ENCODE peak calls at places on chromosomes 4 and X, in nine cellular contexts. Z is endothelial cell of umbilical vein; K is left ventricle myocardium inferior; S is effector memory CD4-positive, alpha-beta T cell; T is heart left ventricle; M is H7; N is right lobe of liver; I is HAP-1; C is astrocyte. J is an unnamed sample. For H3K36me3, the result is how much of the 10 kb centered on the place peaks cover.

GRCh38 chr4:172601195-172601594 is 567.4 kb upstream of the GALNT7 start:
- DNase-seq in T (no peak), M (no peak), S (no peak), I (no peak), K (no peak), N (no peak), Z (no peak), C (no peak), J (no peak)

GRCh38 chr4:150679767-150680088 is 97.8 kb downstream of the MAB21L2 start:
- DNase-seq in T (no peak), M (no peak), I (no peak), K (no peak), S (no peak), C (peak), N (no peak), Z (no peak), J (no peak)

GRCh38 chr4:78584863-78585576 is 33.5 kb downstream of the ANXA3 start:
- DNase-seq in C (peak), S (no peak), T (no peak), K (no peak), M (no peak), N (no peak), Z (no peak), I (no peak), J (no peak)

GRCh38 chr4:89056292-89056952 is 563 bp downstream of the FAM13A start:
- DNase-seq in I (peak), C (no peak), M (no peak), S (no peak), N (no peak), T (no peak), K (no peak), Z (no peak), J (no peak)

GRCh38 chrX:38347136-38347535 is 5.3 kb upstream of the OTC start:
- DNase-seq in M (peak), K (no peak), Z (peak), N (no peak), C (peak), T (no peak), I (no peak), S (no peak), J (no peak)

GRCh38 chrX:72061091-72061490 is 70.6 kb downstream of the RTL5 start:
- DNase-seq in S (no peak), M (no peak), T (no peak), C (peak), Z (peak), N (no peak), K (no peak), I (no peak), J (no peak)

GRCh38 chrX:153845195-153845594 is 14.9 kb upstream of the PDZD4 start:
- DNase-seq in N (no peak), K (no peak), I (no peak), Z (no peak), S (no peak), M (no peak), C (no peak), T (no peak), J (no peak)

GRCh38 chr4:116015062-116015461 is 901.6 kb upstream of the NDST4 start:
- DNase-seq in C (no peak), M (no peak), K (no peak), S (no peak), N (no peak), I (no peak), Z (no peak), T (no peak), J (no peak)

GRCh38 chr4:70833701-70834100 is 6.0 kb downstream of the GRSF1 start:
- DNase-seq in Z (no peak), I (no peak), M (no peak), K (no peak), S (no peak), T (no peak), N (no peak), C (peak), J (no peak)

GRCh38 chrX:137031517-137032377 is 2.0 kb downstream of the GPR101 start:
- DNase-seq in T (no peak), C (peak), I (peak), M (peak), K (no peak), S (peak), Z (peak), N (peak), J (no peak)

GRCh38 chrX:103635436-103635835 is 6.7 kb downstream of the TCEAL1 start:
- DNase-seq in T (no peak), I (no peak), S (no peak), Z (no peak), M (no peak), N (no peak), K (no peak), C (no peak), J (no peak)

GRCh38 chr4:74608151-74608949 is 163.4 kb downstream of the AREG start:
- DNase-seq in M (no peak), Z (no peak), C (peak), N (no peak), I (no peak), T (no peak), K (no peak), S (no peak), J (no peak)

GRCh38 chr4:1246111-1246881 is 2.6 kb downstream of the CTBP1 start:
- DNase-seq in I (no peak), T (peak), N (peak), C (no peak), Z (no peak), K (peak), S (no peak), M (peak), J (peak)

GRCh38 chrX:38205037-38205436 is 15.6 kb downstream of the SRPX start:
- DNase-seq in I (no peak), M (no peak), Z (no peak), K (no peak), N (no peak), T (no peak), C (no peak), S (no peak), J (no peak)

GRCh38 chrX:116267511-116268040 is 97.0 kb downstream of the AGTR2 start:
- DNase-seq in T (no peak), Z (no peak), N (no peak), C (peak), M (no peak), K (no peak), S (no peak), I (no peak), J (no peak)

GRCh38 chr4:133095591-133095990 is 53.5 kb upstream of the PCDH10 start:
- DNase-seq in Z (no peak), T (no peak), S (no peak), M (no peak), K (no peak), N (no peak), C (peak), I (no peak), J (no peak)

GRCh38 chr4:122899682-122900081 is 22.7 kb downstream of the NUDT6 start:
- DNase-seq in C (no peak), S (no peak), I (no peak), M (peak), T (no peak), Z (no peak), K (no peak), N (no peak), J (no peak)

GRCh38 chr4:52483186-52483585 is 175.9 kb downstream of the USP46 start:
- DNase-seq in S (no peak), N (no peak), I (no peak), K (no peak), T (no peak), Z (no peak), M (no peak), C (no peak), J (no peak)

GRCh38 chr4:13866881-13867280 is 239.4 kb upstream of the BOD1L1 start:
- DNase-seq in I (no peak), T (no peak), C (peak), K (no peak), N (no peak), S (no peak), Z (no peak), M (no peak), J (no peak)

GRCh38 chr4:177737387-177737965 is 295.2 kb upstream of the AGA start:
- DNase-seq in N (no peak), I (no peak), M (no peak), T (no peak), Z (no peak), S (no peak), K (no peak), C (peak), J (no peak)

GRCh38 chr4:113499166-113499565 is 262.4 kb downstream of the CAMK2D start:
- DNase-seq in M (no peak), N (no peak), T (no peak), I (no peak), K (no peak), S (no peak), Z (no peak), C (no peak), J (no peak)

GRCh38 chr4:127165971-127166370 is 466.8 kb upstream of the INTU start:
- DNase-seq in T (no peak), S (no peak), I (no peak), C (no peak), N (no peak), Z (no peak), K (no peak), M (no peak), J (no peak)

GRCh38 chr4:85603437-85604336 is 128.7 kb downstream of the ARHGAP24 start:
- DNase-seq in M (no peak), C (peak), K (no peak), N (no peak), T (no peak), I (no peak), S (no peak), Z (peak), J (no peak)

GRCh38 chr4:120844528-120844921 is 78.0 kb downstream of the PRDM5 start:
- DNase-seq in S (no peak), M (no peak), C (peak), I (no peak), Z (no peak), T (no peak), N (no peak), K (no peak), J (no peak)

GRCh38 chr4:1766336-1767057 is 26.6 kb upstream of the FGFR3 start:
- DNase-seq in S (no peak), I (no peak), M (peak), N (no peak), K (no peak), Z (no peak), T (no peak), C (no peak), J (no peak)

GRCh38 chrX:1528884-1529203 is 8.1 kb downstream of the P2RY8 start:
- DNase-seq in N (no peak), C (no peak), K (no peak), Z (no peak), S (no peak), I (no peak), T (no peak), M (no peak), J (no peak)

GRCh38 chrX:1529328-1529727 is 7.7 kb downstream of the P2RY8 start:
- DNase-seq in I (no peak), S (no peak), N (no peak), Z (no peak), C (no peak), K (no peak), T (no peak), M (no peak), J (no peak)

GRCh38 chrX:1528186-1528883 is 8.7 kb downstream of the P2RY8 start:
- DNase-seq in K (no peak), Z (no peak), I (no peak), N (peak), C (no peak), S (no peak), T (no peak), M (no peak), J (no peak)

GRCh38 chrX:1531106-1531890 is 5.7 kb downstream of the P2RY8 start:
- DNase-seq in I (no peak), S (no peak), T (no peak), K (no peak), N (peak), C (no peak), M (no peak), Z (no peak), J (no peak)

DNA sequence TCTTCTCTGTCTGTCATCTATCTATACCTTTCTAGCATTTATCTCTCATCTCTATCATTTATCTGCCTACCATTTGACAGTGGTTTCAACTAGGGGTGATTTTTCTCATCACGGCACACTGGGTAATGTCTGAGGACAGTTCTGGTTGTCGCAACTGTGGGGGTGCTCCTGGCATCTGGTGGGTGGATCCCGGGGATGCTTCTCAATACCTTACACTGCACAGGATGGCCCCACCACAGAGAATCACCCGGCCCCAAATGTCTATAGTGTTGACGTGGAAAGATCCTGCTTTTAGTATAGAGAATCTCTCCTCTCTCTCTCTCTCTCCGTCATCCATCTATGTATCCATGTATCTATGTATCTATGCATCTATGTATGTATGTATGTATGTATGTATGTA is 7.2 kb downstream of the P2RY8 start:
- DNase-seq in C (no peak), K (no peak), N (no peak), I (no peak), T (no peak), Z (no peak), S (no peak), M (no peak), J (no peak)
- H3K36me3 ChIP-seq in C (under half), K (under half), N (under half), I (under half), T (under half), Z (under half), S (under half), M (under half), J (under half)

DNA sequence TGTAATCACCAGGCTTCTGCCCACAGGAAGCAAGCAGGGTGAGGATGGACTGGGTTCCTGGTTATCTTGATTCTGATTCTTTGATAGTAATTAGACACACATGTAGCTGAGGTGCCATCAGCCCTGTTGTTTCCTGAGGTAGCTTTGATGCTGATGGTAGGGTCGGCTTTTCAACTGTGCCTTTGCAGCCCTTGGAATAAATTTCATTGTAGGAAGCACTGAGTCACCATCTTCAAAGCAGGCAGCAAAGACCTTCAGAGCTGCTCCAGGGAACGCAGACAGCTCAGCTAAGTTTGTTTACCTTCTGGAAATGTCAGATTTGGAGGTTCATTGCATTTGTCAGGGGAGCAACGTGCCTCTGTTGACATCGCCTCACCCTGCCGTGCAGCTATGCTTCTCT is 135.4 kb downstream of the ASMT start:
- DNase-seq in C (no peak), N (no peak), T (no peak), Z (no peak), I (no peak), M (no peak), K (no peak), S (no peak), J (no peak)
- H3K4me3 ChIP-seq in C (no peak), N (no peak), T (no peak), Z (no peak), I (no peak), M (no peak), K (no peak), S (no peak), J (no peak)

DNA sequence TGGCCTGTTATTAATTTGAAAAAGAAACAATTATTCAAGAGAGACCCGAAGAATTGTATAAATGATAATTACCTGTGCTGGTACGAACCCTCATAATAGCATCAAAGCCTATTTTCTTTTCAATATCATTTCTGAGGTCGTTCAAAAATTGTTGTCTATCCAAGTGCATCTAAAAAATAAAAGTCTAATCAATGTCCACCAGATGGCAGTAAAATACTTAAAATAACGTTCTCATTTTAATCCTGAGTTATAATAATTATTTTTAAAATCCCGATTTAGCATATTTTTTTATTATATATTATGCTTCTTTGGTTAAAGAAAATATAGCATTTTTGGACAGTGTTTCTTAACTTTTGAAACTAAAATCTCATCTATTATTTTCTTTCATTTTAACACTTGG is 55.7 kb downstream of the METTL14 start:
- DNase-seq in N (no peak), T (no peak), I (no peak), C (no peak), K (no peak), S (no peak), M (no peak), Z (no peak), J (no peak)
- H3K36me3 ChIP-seq in N (under half), T (half or more), I (under half), C (half or more), K (half or more), S (under half), M (under half), Z (half or more), J (half or more)

DNA sequence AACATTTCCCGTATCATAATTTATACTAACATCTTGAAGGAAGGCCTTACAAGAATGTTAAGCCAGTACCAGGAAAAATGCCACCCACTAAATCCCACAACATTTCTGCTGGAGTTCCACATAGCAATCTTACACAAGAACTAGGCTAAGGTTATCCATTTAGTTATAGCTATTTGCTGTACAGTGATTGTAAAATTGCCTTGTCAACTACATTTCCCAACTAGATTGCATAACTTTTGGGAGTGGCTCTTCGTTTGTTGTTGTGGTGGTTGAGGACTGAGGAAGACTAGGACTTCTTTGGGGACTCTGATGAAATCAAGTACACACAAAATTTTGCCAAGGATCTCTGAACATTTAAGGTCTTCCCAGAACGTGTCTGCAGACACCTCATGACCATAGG is 8.0 kb downstream of the IBSP start:
- DNase-seq in S (no peak), C (peak), K (no peak), I (no peak), T (no peak), Z (no peak), N (no peak), M (no peak), J (no peak)
- H3K4me3 ChIP-seq in S (no peak), C (no peak), K (no peak), I (no peak), T (no peak), Z (no peak), N (no peak), M (no peak), J (no peak)

DNA sequence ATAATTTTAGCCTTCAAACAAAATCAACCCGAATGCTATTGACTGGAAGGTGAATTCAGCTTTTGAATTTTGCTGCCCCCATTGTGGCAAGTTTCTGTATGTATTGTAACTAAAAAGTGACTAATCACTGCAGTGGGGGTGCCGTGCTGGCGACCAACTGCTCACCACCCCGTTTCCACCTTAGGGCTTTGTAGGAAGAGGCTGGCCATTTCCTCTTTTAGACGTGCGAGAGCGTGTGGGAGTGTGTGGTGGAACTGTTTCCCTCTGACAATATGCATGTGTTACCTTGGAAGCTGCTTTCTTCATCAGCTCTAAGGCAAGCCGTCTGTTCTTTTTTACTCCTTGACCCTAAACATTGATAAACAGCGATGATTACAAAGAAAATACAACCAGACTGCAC is 78.8 kb downstream of the SEL1L3 start:
- DNase-seq in M (no peak), C (no peak), S (no peak), T (no peak), I (no peak), K (no peak), N (no peak), Z (no peak), J (no peak)
- H3K36me3 ChIP-seq in M (under half), C (under half), S (half or more), T (under half), I (under half), K (under half), N (under half), Z (under half), J (under half)

DNA sequence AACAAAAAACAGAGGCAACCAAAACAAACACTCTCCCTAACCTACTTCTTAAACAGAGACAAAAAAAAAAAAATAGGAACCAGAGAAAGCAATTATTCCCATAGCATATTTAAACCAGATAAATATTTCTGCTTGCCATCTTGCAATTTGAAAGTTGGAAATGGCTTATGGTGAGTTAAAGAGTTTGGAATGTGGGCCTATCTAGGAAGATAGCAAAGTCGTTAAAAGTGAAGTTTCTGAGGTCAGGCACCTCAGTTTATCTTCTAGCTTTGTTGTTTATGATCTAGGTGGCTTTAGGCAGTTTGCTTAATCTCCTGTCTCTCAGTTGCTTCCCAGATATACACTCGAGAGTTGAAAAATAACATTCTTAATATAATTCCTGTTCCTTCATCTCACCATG is 284.2 kb downstream of the KCNIP4 start:
- DNase-seq in C (no peak), I (no peak), T (no peak), N (no peak), M (no peak), Z (no peak), S (no peak), K (no peak), J (no peak)
- H3K4me3 ChIP-seq in C (no peak), I (no peak), T (no peak), N (no peak), M (no peak), Z (no peak), S (no peak), K (no peak), J (no peak)

GRCh38 chr4:139039044-139039443 is 23.5 kb downstream of the NOCT start:
- DNase-seq in K (no peak), M (no peak), I (no peak), C (no peak), S (no peak), T (no peak), Z (no peak), N (no peak), J (no peak)

GRCh38 chr4:139042981-139043460 is 27.4 kb downstream of the NOCT start:
- DNase-seq in K (no peak), I (no peak), T (peak), Z (peak), M (no peak), S (no peak), N (no peak), C (no peak), J (no peak)
- H3K36me3 ChIP-seq in K (under half), I (under half), T (under half), Z (under half), M (under half), S (under half), N (under half), C (under half), J (under half)